ENCODE peak calls at places on chromosome 20, in nine cellular contexts. One of them, this sample, is unnamed.

GRCh38 chr20:38260378-38261053 is at the start of gene KIAA1755:
- DNase-seq in CD4-positive, alpha-beta T cell: no peak
- DNase-seq in lung microvascular endothelial cell: no peak
- DNase-seq in pons: peak; percentile 65
- DNase-seq in stimulated activated CD4-positive, alpha-beta T cell treated with anti-CD3 and anti-CD28 coated beads, Interleukin-1b, Interleukin-23, amount 100 ng/mL, for 48 hours: no peak
- DNase-seq in ELF-1: peak; percentile 46
- DNase-seq in amygdala: peak; percentile 61
- DNase-seq in EL: no peak
- DNase-seq in NCI-H82: peak; percentile 81
- DNase-seq in this sample: no peak

GRCh38 chr20:32031007-32031958 is 20.8 kb upstream of the HCK start:
- DNase-seq in CD4-positive, alpha-beta T cell: peak; percentile 50
- DNase-seq in lung microvascular endothelial cell: peak; percentile 78
- DNase-seq in pons: peak; percentile 60
- DNase-seq in stimulated activated CD4-positive, alpha-beta T cell treated with anti-CD3 and anti-CD28 coated beads, Interleukin-1b, Interleukin-23, amount 100 ng/mL, for 48 hours: peak; percentile 37
- DNase-seq in ELF-1: peak; percentile 97
- DNase-seq in amygdala: peak; percentile 29
- DNase-seq in EL: peak; percentile 90
- DNase-seq in NCI-H82: peak; percentile 93
- DNase-seq in this sample: peak; percentile 65

GRCh38 chr20:47146703-47147102 is 209.8 kb downstream of the ZMYND8 start:
- DNase-seq in CD4-positive, alpha-beta T cell: no peak
- DNase-seq in lung microvascular endothelial cell: no peak
- DNase-seq in pons: no peak
- DNase-seq in stimulated activated CD4-positive, alpha-beta T cell treated with anti-CD3 and anti-CD28 coated beads, Interleukin-1b, Interleukin-23, amount 100 ng/mL, for 48 hours: no peak
- DNase-seq in ELF-1: peak; percentile 72
- DNase-seq in amygdala: no peak
- DNase-seq in EL: peak; percentile 95
- DNase-seq in NCI-H82: no peak
- DNase-seq in this sample: peak; percentile 24

GRCh38 chr20:16158976-16159286 is 414.3 kb downstream of the KIF16B start:
- DNase-seq in CD4-positive, alpha-beta T cell: no peak
- DNase-seq in lung microvascular endothelial cell: no peak
- DNase-seq in pons: no peak
- DNase-seq in stimulated activated CD4-positive, alpha-beta T cell treated with anti-CD3 and anti-CD28 coated beads, Interleukin-1b, Interleukin-23, amount 100 ng/mL, for 48 hours: no peak
- DNase-seq in ELF-1: no peak
- DNase-seq in amygdala: no peak
- DNase-seq in EL: no peak
- DNase-seq in NCI-H82: no peak
- DNase-seq in this sample: no peak

GRCh38 chr20:40962733-40963504 is 65.7 kb upstream of the TOP1 start:
- DNase-seq in CD4-positive, alpha-beta T cell: peak; percentile 52
- DNase-seq in lung microvascular endothelial cell: peak; percentile 63
- DNase-seq in pons: peak; percentile 54
- DNase-seq in stimulated activated CD4-positive, alpha-beta T cell treated with anti-CD3 and anti-CD28 coated beads, Interleukin-1b, Interleukin-23, amount 100 ng/mL, for 48 hours: peak; percentile 73
- DNase-seq in ELF-1: peak; percentile 92
- DNase-seq in amygdala: no peak
- DNase-seq in EL: peak; percentile 65
- DNase-seq in NCI-H82: peak; percentile 80
- DNase-seq in this sample: no peak

GRCh38 chr20:52830598-52830997 is 141.6 kb upstream of the TSHZ2 start:
- DNase-seq in CD4-positive, alpha-beta T cell: no peak
- DNase-seq in lung microvascular endothelial cell: no peak
- DNase-seq in pons: no peak
- DNase-seq in stimulated activated CD4-positive, alpha-beta T cell treated with anti-CD3 and anti-CD28 coated beads, Interleukin-1b, Interleukin-23, amount 100 ng/mL, for 48 hours: no peak
- DNase-seq in ELF-1: no peak
- DNase-seq in amygdala: no peak
- DNase-seq in EL: no peak
- DNase-seq in NCI-H82: no peak
- DNase-seq in this sample: no peak

GRCh38 chr20:59994697-59995122 is 36.5 kb downstream of the CDH26 start:
- DNase-seq in CD4-positive, alpha-beta T cell: no peak
- DNase-seq in lung microvascular endothelial cell: peak; percentile 14
- DNase-seq in pons: no peak
- DNase-seq in stimulated activated CD4-positive, alpha-beta T cell treated with anti-CD3 and anti-CD28 coated beads, Interleukin-1b, Interleukin-23, amount 100 ng/mL, for 48 hours: no peak
- DNase-seq in ELF-1: peak; percentile 92
- DNase-seq in amygdala: no peak
- DNase-seq in EL: peak; percentile 23
- DNase-seq in NCI-H82: peak; percentile 6
- DNase-seq in this sample: no peak

GRCh38 chr20:20070871-20071726 is 18.8 kb downstream of the CFAP61 start:
- DNase-seq in CD4-positive, alpha-beta T cell: no peak
- DNase-seq in lung microvascular endothelial cell: no peak
- DNase-seq in pons: no peak
- DNase-seq in stimulated activated CD4-positive, alpha-beta T cell treated with anti-CD3 and anti-CD28 coated beads, Interleukin-1b, Interleukin-23, amount 100 ng/mL, for 48 hours: no peak
- DNase-seq in ELF-1: no peak
- DNase-seq in amygdala: no peak
- DNase-seq in EL: no peak
- DNase-seq in NCI-H82: no peak
- DNase-seq in this sample: no peak

GRCh38 chr20:62454936-62455673 is 20.7 kb downstream of the GATA5 start:
- DNase-seq in CD4-positive, alpha-beta T cell: no peak
- DNase-seq in lung microvascular endothelial cell: peak; percentile 8
- DNase-seq in pons: no peak
- DNase-seq in stimulated activated CD4-positive, alpha-beta T cell treated with anti-CD3 and anti-CD28 coated beads, Interleukin-1b, Interleukin-23, amount 100 ng/mL, for 48 hours: no peak
- DNase-seq in ELF-1: no peak
- DNase-seq in amygdala: no peak
- DNase-seq in EL: no peak
- DNase-seq in NCI-H82: peak; percentile 55
- DNase-seq in this sample: no peak

GRCh38 chr20:56769971-56770570 is 141.0 kb downstream of the TFAP2C start:
- DNase-seq in CD4-positive, alpha-beta T cell: no peak
- DNase-seq in lung microvascular endothelial cell: no peak
- DNase-seq in pons: no peak
- DNase-seq in stimulated activated CD4-positive, alpha-beta T cell treated with anti-CD3 and anti-CD28 coated beads, Interleukin-1b, Interleukin-23, amount 100 ng/mL, for 48 hours: no peak
- DNase-seq in ELF-1: no peak
- DNase-seq in amygdala: no peak
- DNase-seq in EL: no peak
- DNase-seq in NCI-H82: no peak
- DNase-seq in this sample: no peak

GRCh38 chr20:48445827-48446226 is 382.0 kb downstream of the PREX1 start:
- DNase-seq in CD4-positive, alpha-beta T cell: no peak
- DNase-seq in lung microvascular endothelial cell: no peak
- DNase-seq in pons: no peak
- DNase-seq in stimulated activated CD4-positive, alpha-beta T cell treated with anti-CD3 and anti-CD28 coated beads, Interleukin-1b, Interleukin-23, amount 100 ng/mL, for 48 hours: no peak
- DNase-seq in ELF-1: no peak
- DNase-seq in amygdala: no peak
- DNase-seq in EL: no peak
- DNase-seq in NCI-H82: no peak
- DNase-seq in this sample: no peak

GRCh38 chr20:36360429-36360828 is 54.3 kb downstream of the DLGAP4 start:
- DNase-seq in CD4-positive, alpha-beta T cell: no peak
- DNase-seq in lung microvascular endothelial cell: no peak
- DNase-seq in pons: no peak
- DNase-seq in stimulated activated CD4-positive, alpha-beta T cell treated with anti-CD3 and anti-CD28 coated beads, Interleukin-1b, Interleukin-23, amount 100 ng/mL, for 48 hours: no peak
- DNase-seq in ELF-1: no peak
- DNase-seq in amygdala: no peak
- DNase-seq in EL: no peak
- DNase-seq in NCI-H82: no peak
- DNase-seq in this sample: no peak

GRCh38 chr20:60035486-60035885 is 77.3 kb downstream of the CDH26 start:
- DNase-seq in CD4-positive, alpha-beta T cell: no peak
- DNase-seq in lung microvascular endothelial cell: no peak
- DNase-seq in pons: no peak
- DNase-seq in stimulated activated CD4-positive, alpha-beta T cell treated with anti-CD3 and anti-CD28 coated beads, Interleukin-1b, Interleukin-23, amount 100 ng/mL, for 48 hours: no peak
- DNase-seq in ELF-1: no peak
- DNase-seq in amygdala: no peak
- DNase-seq in EL: no peak
- DNase-seq in NCI-H82: no peak
- DNase-seq in this sample: no peak

GRCh38 chr20:4053516-4053919 is 38.2 kb upstream of the RNF24 start:
- DNase-seq in CD4-positive, alpha-beta T cell: no peak
- DNase-seq in lung microvascular endothelial cell: peak; percentile 36
- DNase-seq in pons: no peak
- DNase-seq in stimulated activated CD4-positive, alpha-beta T cell treated with anti-CD3 and anti-CD28 coated beads, Interleukin-1b, Interleukin-23, amount 100 ng/mL, for 48 hours: no peak
- DNase-seq in ELF-1: no peak
- DNase-seq in amygdala: no peak
- DNase-seq in EL: peak; percentile 54
- DNase-seq in NCI-H82: no peak
- DNase-seq in this sample: peak; percentile 72

GRCh38 chr20:44582321-44583025 is at the start of gene PKIG:
- DNase-seq in CD4-positive, alpha-beta T cell: no peak
- DNase-seq in lung microvascular endothelial cell: peak; percentile 96
- DNase-seq in pons: no peak
- DNase-seq in stimulated activated CD4-positive, alpha-beta T cell treated with anti-CD3 and anti-CD28 coated beads, Interleukin-1b, Interleukin-23, amount 100 ng/mL, for 48 hours: no peak
- DNase-seq in ELF-1: no peak
- DNase-seq in amygdala: no peak
- DNase-seq in EL: peak; percentile 87
- DNase-seq in NCI-H82: no peak
- DNase-seq in this sample: peak; percentile 79

GRCh38 chr20:51500936-51501335 is 41.6 kb downstream of the NFATC2 start:
- DNase-seq in CD4-positive, alpha-beta T cell: peak; percentile 27
- DNase-seq in lung microvascular endothelial cell: no peak
- DNase-seq in pons: no peak
- DNase-seq in stimulated activated CD4-positive, alpha-beta T cell treated with anti-CD3 and anti-CD28 coated beads, Interleukin-1b, Interleukin-23, amount 100 ng/mL, for 48 hours: peak; percentile 47
- DNase-seq in ELF-1: no peak
- DNase-seq in amygdala: no peak
- DNase-seq in EL: no peak
- DNase-seq in NCI-H82: no peak
- DNase-seq in this sample: no peak

GRCh38 chr20:61220131-61220530 is 31.9 kb upstream of the CDH4 start:
- DNase-seq in CD4-positive, alpha-beta T cell: no peak
- DNase-seq in lung microvascular endothelial cell: no peak
- DNase-seq in pons: no peak
- DNase-seq in stimulated activated CD4-positive, alpha-beta T cell treated with anti-CD3 and anti-CD28 coated beads, Interleukin-1b, Interleukin-23, amount 100 ng/mL, for 48 hours: no peak
- DNase-seq in ELF-1: no peak
- DNase-seq in amygdala: no peak
- DNase-seq in EL: no peak
- DNase-seq in NCI-H82: no peak
- DNase-seq in this sample: no peak

GRCh38 chr20:60469829-60470228 is 511.6 kb downstream of the CDH26 start:
- DNase-seq in CD4-positive, alpha-beta T cell: no peak
- DNase-seq in lung microvascular endothelial cell: no peak
- DNase-seq in pons: no peak
- DNase-seq in stimulated activated CD4-positive, alpha-beta T cell treated with anti-CD3 and anti-CD28 coated beads, Interleukin-1b, Interleukin-23, amount 100 ng/mL, for 48 hours: no peak
- DNase-seq in ELF-1: no peak
- DNase-seq in amygdala: no peak
- DNase-seq in EL: no peak
- DNase-seq in NCI-H82: no peak
- DNase-seq in this sample: no peak

GRCh38 chr20:38969708-38970107 is 7.6 kb downstream of the DHX35 start:
- DNase-seq in CD4-positive, alpha-beta T cell: no peak
- DNase-seq in lung microvascular endothelial cell: peak; percentile 36
- DNase-seq in pons: no peak
- DNase-seq in stimulated activated CD4-positive, alpha-beta T cell treated with anti-CD3 and anti-CD28 coated beads, Interleukin-1b, Interleukin-23, amount 100 ng/mL, for 48 hours: no peak
- DNase-seq in ELF-1: no peak
- DNase-seq in amygdala: no peak
- DNase-seq in EL: peak; percentile 19
- DNase-seq in NCI-H82: no peak
- DNase-seq in this sample: peak; percentile 24

GRCh38 chr20:46057856-46058655 is 29.0 kb downstream of the SLC12A5 start:
- DNase-seq in CD4-positive, alpha-beta T cell: no peak
- DNase-seq in lung microvascular endothelial cell: peak; percentile 40
- DNase-seq in pons: peak; percentile 60
- DNase-seq in stimulated activated CD4-positive, alpha-beta T cell treated with anti-CD3 and anti-CD28 coated beads, Interleukin-1b, Interleukin-23, amount 100 ng/mL, for 48 hours: no peak
- DNase-seq in ELF-1: peak; percentile 69
- DNase-seq in amygdala: no peak
- DNase-seq in EL: peak; percentile 45
- DNase-seq in NCI-H82: no peak
- DNase-seq in this sample: peak; percentile 7

GRCh38 chr20:36463212-36464061 is 77.9 kb upstream of the MYL9 start:
- DNase-seq in CD4-positive, alpha-beta T cell: no peak
- DNase-seq in lung microvascular endothelial cell: no peak
- DNase-seq in pons: no peak
- DNase-seq in stimulated activated CD4-positive, alpha-beta T cell treated with anti-CD3 and anti-CD28 coated beads, Interleukin-1b, Interleukin-23, amount 100 ng/mL, for 48 hours: no peak
- DNase-seq in ELF-1: no peak
- DNase-seq in amygdala: no peak
- DNase-seq in EL: no peak
- DNase-seq in NCI-H82: no peak
- DNase-seq in this sample: no peak

GRCh38 chr20:50216543-50217206 is 26.0 kb downstream of the CEBPB start:
- DNase-seq in CD4-positive, alpha-beta T cell: no peak
- DNase-seq in lung microvascular endothelial cell: no peak
- DNase-seq in pons: no peak
- DNase-seq in stimulated activated CD4-positive, alpha-beta T cell treated with anti-CD3 and anti-CD28 coated beads, Interleukin-1b, Interleukin-23, amount 100 ng/mL, for 48 hours: no peak
- DNase-seq in ELF-1: peak; percentile 89
- DNase-seq in amygdala: no peak
- DNase-seq in EL: no peak
- DNase-seq in NCI-H82: peak; percentile 88
- DNase-seq in this sample: no peak

GRCh38 chr20:19129306-19129705 is 83.1 kb upstream of the SLC24A3 start:
- DNase-seq in CD4-positive, alpha-beta T cell: no peak
- DNase-seq in lung microvascular endothelial cell: no peak
- DNase-seq in pons: no peak
- DNase-seq in stimulated activated CD4-positive, alpha-beta T cell treated with anti-CD3 and anti-CD28 coated beads, Interleukin-1b, Interleukin-23, amount 100 ng/mL, for 48 hours: no peak
- DNase-seq in ELF-1: no peak
- DNase-seq in amygdala: no peak
- DNase-seq in EL: no peak
- DNase-seq in NCI-H82: no peak
- DNase-seq in this sample: no peak

GRCh38 chr20:64116541-64117423 is 9.4 kb upstream of the NPBWR2 start:
- DNase-seq in CD4-positive, alpha-beta T cell: no peak
- DNase-seq in lung microvascular endothelial cell: no peak
- DNase-seq in pons: no peak
- DNase-seq in stimulated activated CD4-positive, alpha-beta T cell treated with anti-CD3 and anti-CD28 coated beads, Interleukin-1b, Interleukin-23, amount 100 ng/mL, for 48 hours: no peak
- DNase-seq in ELF-1: peak; percentile 0
- DNase-seq in amygdala: no peak
- DNase-seq in EL: no peak
- DNase-seq in NCI-H82: no peak
- DNase-seq in this sample: no peak

GRCh38 chr20:19100975-19101374 is 111.5 kb upstream of the SLC24A3 start:
- DNase-seq in CD4-positive, alpha-beta T cell: no peak
- DNase-seq in lung microvascular endothelial cell: no peak
- DNase-seq in pons: no peak
- DNase-seq in stimulated activated CD4-positive, alpha-beta T cell treated with anti-CD3 and anti-CD28 coated beads, Interleukin-1b, Interleukin-23, amount 100 ng/mL, for 48 hours: no peak
- DNase-seq in ELF-1: no peak
- DNase-seq in amygdala: no peak
- DNase-seq in EL: no peak
- DNase-seq in NCI-H82: no peak
- DNase-seq in this sample: no peak

GRCh38 chr20:53872561-53873248 is 197.7 kb downstream of the BCAS1 start:
- DNase-seq in CD4-positive, alpha-beta T cell: peak; percentile 35
- DNase-seq in lung microvascular endothelial cell: no peak
- DNase-seq in pons: no peak
- DNase-seq in stimulated activated CD4-positive, alpha-beta T cell treated with anti-CD3 and anti-CD28 coated beads, Interleukin-1b, Interleukin-23, amount 100 ng/mL, for 48 hours: no peak
- DNase-seq in ELF-1: no peak
- DNase-seq in amygdala: no peak
- DNase-seq in EL: no peak
- DNase-seq in NCI-H82: no peak
- DNase-seq in this sample: no peak

GRCh38 chr20:32004963-32005362 is 5.3 kb upstream of the CCM2L start:
- DNase-seq in CD4-positive, alpha-beta T cell: no peak
- DNase-seq in lung microvascular endothelial cell: no peak
- DNase-seq in pons: peak; percentile 26
- DNase-seq in stimulated activated CD4-positive, alpha-beta T cell treated with anti-CD3 and anti-CD28 coated beads, Interleukin-1b, Interleukin-23, amount 100 ng/mL, for 48 hours: no peak
- DNase-seq in ELF-1: no peak
- DNase-seq in amygdala: no peak
- DNase-seq in EL: no peak
- DNase-seq in NCI-H82: peak; percentile 17
- DNase-seq in this sample: no peak

GRCh38 chr20:17749979-17750721 is 50.4 kb downstream of the BANF2 start:
- DNase-seq in CD4-positive, alpha-beta T cell: no peak
- DNase-seq in lung microvascular endothelial cell: peak; percentile 93
- DNase-seq in pons: no peak
- DNase-seq in stimulated activated CD4-positive, alpha-beta T cell treated with anti-CD3 and anti-CD28 coated beads, Interleukin-1b, Interleukin-23, amount 100 ng/mL, for 48 hours: no peak
- DNase-seq in ELF-1: peak; percentile 26
- DNase-seq in amygdala: no peak
- DNase-seq in EL: peak; percentile 19
- DNase-seq in NCI-H82: no peak
- DNase-seq in this sample: no peak

GRCh38 chr20:10219993-10220750 is 1.5 kb downstream of the SNAP25 start:
- DNase-seq in CD4-positive, alpha-beta T cell: no peak
- DNase-seq in lung microvascular endothelial cell: no peak
- DNase-seq in pons: no peak
- DNase-seq in stimulated activated CD4-positive, alpha-beta T cell treated with anti-CD3 and anti-CD28 coated beads, Interleukin-1b, Interleukin-23, amount 100 ng/mL, for 48 hours: no peak
- DNase-seq in ELF-1: no peak
- DNase-seq in amygdala: no peak
- DNase-seq in EL: no peak
- DNase-seq in NCI-H82: no peak
- DNase-seq in this sample: no peak

GRCh38 chr20:45059022-45059728 is 41.8 kb downstream of the KCNS1 start:
- DNase-seq in CD4-positive, alpha-beta T cell: no peak
- DNase-seq in lung microvascular endothelial cell: peak; percentile 79
- DNase-seq in pons: peak; percentile 92
- DNase-seq in stimulated activated CD4-positive, alpha-beta T cell treated with anti-CD3 and anti-CD28 coated beads, Interleukin-1b, Interleukin-23, amount 100 ng/mL, for 48 hours: no peak
- DNase-seq in ELF-1: no peak
- DNase-seq in amygdala: peak; percentile 20
- DNase-seq in EL: peak; percentile 73
- DNase-seq in NCI-H82: no peak
- DNase-seq in this sample: no peak

GRCh38 chr20:51529758-51530157 is 12.8 kb downstream of the NFATC2 start:
- DNase-seq in CD4-positive, alpha-beta T cell: peak; percentile 60
- DNase-seq in lung microvascular endothelial cell: no peak
- DNase-seq in pons: no peak
- DNase-seq in stimulated activated CD4-positive, alpha-beta T cell treated with anti-CD3 and anti-CD28 coated beads, Interleukin-1b, Interleukin-23, amount 100 ng/mL, for 48 hours: peak; percentile 86
- DNase-seq in ELF-1: no peak
- DNase-seq in amygdala: no peak
- DNase-seq in EL: peak; percentile 21
- DNase-seq in NCI-H82: no peak
- DNase-seq in this sample: no peak

This sample was measured in GM04504.